ENCODE peak calls at places on chromosomes 16 and 17, in nine cellular contexts. Y is type B pancreatic cell; G is B cell; X is uterus; M is activated CD8-positive, alpha-beta T cell treated with anti-CD3 and anti-CD28 coated beads for 36 hours; D is upper lobe of right lung; B is heart left ventricle; R is psoas muscle; O is GM06990. Z is an unnamed sample.

GRCh38 chr16:86768999-86769398 is 190.7 kb downstream of the FOXL1 start:
- DNase-seq in B (no peak), R (no peak), G (no peak), M (no peak), Y (no peak), O (no peak), D (no peak), X (no peak), Z (peak)

GRCh38 chr16:46746821-46747776 is 1.0 kb downstream of the MYLK3 start:
- DNase-seq in Y (no peak), B (peak), M (no peak), X (no peak), G (peak), R (peak), D (peak), O (no peak), Z (no peak)

GRCh38 chr17:7204335-7204734 is 15.3 kb downstream of the DLG4 start:
- DNase-seq in D (no peak), O (no peak), Y (no peak), X (no peak), R (no peak), B (no peak), G (no peak), M (no peak), Z (no peak)

GRCh38 chr16:8402981-8403853 is 187.1 kb downstream of the TMEM114 start:
- DNase-seq in M (no peak), D (no peak), B (no peak), R (no peak), Y (no peak), G (no peak), X (no peak), O (no peak), Z (no peak)

GRCh38 chr17:8623591-8623990 is 6.9 kb downstream of the MYH10 start:
- DNase-seq in M (no peak), X (no peak), G (no peak), B (no peak), D (no peak), R (no peak), Y (no peak), O (no peak), Z (no peak)

GRCh38 chr17:47204722-47205418 is 4.3 kb upstream of the MYL4 start:
- DNase-seq in M (peak), R (no peak), X (no peak), Y (no peak), G (peak), B (peak), D (no peak), O (peak), Z (no peak)

GRCh38 chr17:49843774-49844350 is 4.0 kb downstream of the TAC4 start:
- DNase-seq in G (no peak), X (no peak), D (peak), Y (no peak), R (no peak), M (peak), O (no peak), B (no peak), Z (no peak)

GRCh38 chr16:86574646-86575045 is 3.7 kb upstream of the FOXL1 start:
- DNase-seq in M (no peak), O (no peak), Y (no peak), G (no peak), R (no peak), B (no peak), X (no peak), D (no peak), Z (no peak)

GRCh38 chr17:45127583-45128300 is 4.6 kb downstream of the PLCD3 start:
- DNase-seq in D (no peak), Y (no peak), O (no peak), R (no peak), M (no peak), B (peak), G (no peak), X (peak), Z (peak)

GRCh38 chr16:76222087-76222486 is 55.1 kb upstream of the CNTNAP4 start:
- DNase-seq in X (no peak), R (no peak), D (no peak), G (no peak), O (no peak), M (no peak), B (no peak), Y (no peak), Z (no peak)

GRCh38 chr16:28012031-28012445 is 51.5 kb downstream of the GSG1L start:
- DNase-seq in B (no peak), D (no peak), R (no peak), O (no peak), G (no peak), Y (no peak), X (no peak), M (no peak), Z (no peak)

GRCh38 chr17:69954241-69954933 is 120.6 kb upstream of the KCNJ16 start:
- DNase-seq in R (no peak), Y (no peak), B (no peak), X (no peak), O (no peak), G (no peak), M (no peak), D (no peak), Z (no peak)

GRCh38 chr16:46763147-46763546 is 15.0 kb upstream of the MYLK3 start:
- DNase-seq in X (no peak), D (no peak), B (peak), G (no peak), M (no peak), O (no peak), R (peak), Y (no peak), Z (no peak)

GRCh38 chr17:81498953-81499600 is 13.5 kb downstream of the ACTG1 start:
- DNase-seq in D (no peak), B (no peak), G (no peak), R (no peak), M (no peak), X (no peak), Y (peak), O (no peak), Z (peak)

GRCh38 chr17:75110307-75110937 is 653 bp downstream of the ARMC7 start:
- DNase-seq in Y (no peak), G (no peak), D (no peak), B (no peak), M (peak), R (peak), X (no peak), O (no peak), Z (no peak)

GRCh38 chr16:89185062-89185751 is 13.7 kb downstream of the CDH15 start:
- DNase-seq in O (no peak), G (no peak), M (peak), D (no peak), R (peak), Y (no peak), B (no peak), X (no peak), Z (no peak)

GRCh38 chr17:75625813-75626486 is 7.3 kb upstream of the SMIM5 start:
- DNase-seq in D (no peak), O (no peak), B (no peak), X (no peak), M (peak), R (no peak), Y (no peak), G (peak), Z (no peak)

GRCh38 chr17:58391302-58391984 is 25.9 kb downstream of the RNF43 start:
- DNase-seq in X (peak), G (no peak), O (no peak), D (peak), R (no peak), M (no peak), Y (peak), B (peak), Z (peak)

GRCh38 chr16:74774223-74775139 is at the start of gene FA2H:
- DNase-seq in Y (peak), O (peak), G (peak), R (peak), X (no peak), M (peak), D (peak), B (peak), Z (peak)

GRCh38 chr17:80254396-80255241 is 6.0 kb upstream of the RNF213 start:
- DNase-seq in O (peak), R (peak), B (no peak), Y (no peak), M (peak), X (no peak), G (peak), D (no peak), Z (no peak)

GRCh38 chr16:81137012-81137335 is 40.8 kb upstream of the GCSH start:
- DNase-seq in D (no peak), M (no peak), G (no peak), Y (no peak), R (no peak), X (no peak), B (no peak), O (no peak), Z (no peak)

GRCh38 chr17:76725580-76726230 is 701 bp downstream of the JMJD6 start:
- DNase-seq in X (peak), O (peak), Y (no peak), R (peak), G (peak), D (peak), M (peak), B (peak), Z (no peak)

GRCh38 chr17:82647593-82648164 is 565 bp downstream of the WDR45B start:
- DNase-seq in D (peak), R (peak), O (peak), B (no peak), X (peak), M (peak), Y (no peak), G (peak), Z (no peak)

GRCh38 chr16:13316008-13316407 is 414.6 kb downstream of the SHISA9 start:
- DNase-seq in R (no peak), M (no peak), O (no peak), B (no peak), Y (no peak), D (no peak), X (no peak), G (no peak), Z (no peak)

GRCh38 chr17:82219083-82219482 is 6.4 kb upstream of the CCDC57 start:
- DNase-seq in D (no peak), M (no peak), X (no peak), B (no peak), O (no peak), R (no peak), Y (no peak), G (no peak), Z (no peak)

GRCh38 chr17:31413871-31414589 is 22.6 kb downstream of the RAB11FIP4 start:
- DNase-seq in G (no peak), R (no peak), O (no peak), B (no peak), D (no peak), Y (no peak), M (no peak), X (no peak), Z (no peak)

GRCh38 chr17:17946104-17946503 is 26.1 kb downstream of the TOM1L2 start:
- DNase-seq in Y (no peak), D (no peak), B (no peak), O (no peak), M (no peak), G (no peak), X (no peak), R (no peak), Z (no peak)

GRCh38 chr16:12415072-12415471 is 388.6 kb downstream of the CPPED1 start:
- DNase-seq in R (no peak), X (no peak), D (no peak), G (no peak), B (no peak), Y (no peak), O (no peak), M (no peak), Z (no peak)

GRCh38 chr17:286571-286970 is 66.0 kb downstream of the RPH3AL start:
- DNase-seq in R (peak), G (no peak), O (no peak), Y (peak), B (peak), D (peak), M (no peak), X (no peak), Z (peak)

GRCh38 chr17:80445152-80446110 is 30.5 kb downstream of the ENDOV start:
- DNase-seq in M (no peak), O (no peak), B (no peak), R (peak), D (no peak), G (no peak), X (no peak), Y (no peak), Z (no peak)

GRCh38 chr16:67144943-67145342 is 5.9 kb downstream of the B3GNT9 start:
- DNase-seq in O (no peak), X (no peak), Y (no peak), D (no peak), G (no peak), R (no peak), M (no peak), B (no peak), Z (no peak)

GRCh38 chr17:69947027-69947759 is 127.8 kb upstream of the KCNJ16 start:
- DNase-seq in G (no peak), Y (no peak), D (no peak), M (no peak), R (no peak), O (no peak), X (no peak), B (no peak), Z (no peak)

GRCh38 chr17:63369233-63369632 is 76.9 kb downstream of the CYB561 start:
- DNase-seq in D (no peak), X (no peak), Y (no peak), G (no peak), O (no peak), M (no peak), B (no peak), R (no peak), Z (no peak)

GRCh38 chr16:67560827-67561342 is 1.4 kb upstream of the CTCF start:
- DNase-seq in O (no peak), X (no peak), B (no peak), G (no peak), Y (no peak), D (no peak), R (no peak), M (no peak), Z (no peak)

GRCh38 chr17:81246679-81247338 is 7.7 kb downstream of the NDUFAF8 start:
- DNase-seq in Y (no peak), B (no peak), D (no peak), G (no peak), M (no peak), O (peak), R (peak), X (no peak), Z (no peak)

GRCh38 chr16:89491238-89491869 is 993 bp upstream of the ANKRD11 start:
- DNase-seq in O (no peak), R (peak), B (no peak), G (no peak), Y (no peak), D (no peak), X (no peak), M (no peak), Z (no peak)

GRCh38 chr17:34445145-34445544 is 82.1 kb upstream of the CCL1 start:
- DNase-seq in D (no peak), Y (no peak), B (no peak), G (no peak), O (no peak), R (no peak), M (no peak), X (no peak), Z (no peak)

GRCh38 chr17:34447406-34447805 is 84.4 kb upstream of the CCL1 start:
- DNase-seq in X (no peak), Y (no peak), G (no peak), B (no peak), M (no peak), R (no peak), O (no peak), D (no peak), Z (no peak)

GRCh38 chr17:34442387-34443111 is 79.5 kb upstream of the CCL1 start:
- DNase-seq in M (no peak), D (no peak), R (no peak), Y (no peak), O (no peak), B (no peak), X (no peak), G (no peak), Z (no peak)

GRCh38 chr17:34443832-34444469 is 80.9 kb upstream of the CCL1 start:
- DNase-seq in G (no peak), X (no peak), D (no peak), R (no peak), M (peak), B (no peak), O (no peak), Y (no peak), Z (no peak)
- TF ChIP-seq CTCF in G (no peak), X (peak), D (no peak), R (no peak), M (peak), B (peak), O (peak), Y (peak), Z (no peak)

GRCh38 chr16:84088695-84089395 is 27.9 kb downstream of the MBTPS1 start:
- DNase-seq in B (peak), Y (no peak), G (peak), D (no peak), O (peak), R (no peak), M (peak), X (no peak), Z (no peak)
- TF ChIP-seq CTCF in B (no peak), Y (no peak), G (peak), D (no peak), O (peak), R (no peak), M (peak), X (no peak), Z (no peak)

DNA sequence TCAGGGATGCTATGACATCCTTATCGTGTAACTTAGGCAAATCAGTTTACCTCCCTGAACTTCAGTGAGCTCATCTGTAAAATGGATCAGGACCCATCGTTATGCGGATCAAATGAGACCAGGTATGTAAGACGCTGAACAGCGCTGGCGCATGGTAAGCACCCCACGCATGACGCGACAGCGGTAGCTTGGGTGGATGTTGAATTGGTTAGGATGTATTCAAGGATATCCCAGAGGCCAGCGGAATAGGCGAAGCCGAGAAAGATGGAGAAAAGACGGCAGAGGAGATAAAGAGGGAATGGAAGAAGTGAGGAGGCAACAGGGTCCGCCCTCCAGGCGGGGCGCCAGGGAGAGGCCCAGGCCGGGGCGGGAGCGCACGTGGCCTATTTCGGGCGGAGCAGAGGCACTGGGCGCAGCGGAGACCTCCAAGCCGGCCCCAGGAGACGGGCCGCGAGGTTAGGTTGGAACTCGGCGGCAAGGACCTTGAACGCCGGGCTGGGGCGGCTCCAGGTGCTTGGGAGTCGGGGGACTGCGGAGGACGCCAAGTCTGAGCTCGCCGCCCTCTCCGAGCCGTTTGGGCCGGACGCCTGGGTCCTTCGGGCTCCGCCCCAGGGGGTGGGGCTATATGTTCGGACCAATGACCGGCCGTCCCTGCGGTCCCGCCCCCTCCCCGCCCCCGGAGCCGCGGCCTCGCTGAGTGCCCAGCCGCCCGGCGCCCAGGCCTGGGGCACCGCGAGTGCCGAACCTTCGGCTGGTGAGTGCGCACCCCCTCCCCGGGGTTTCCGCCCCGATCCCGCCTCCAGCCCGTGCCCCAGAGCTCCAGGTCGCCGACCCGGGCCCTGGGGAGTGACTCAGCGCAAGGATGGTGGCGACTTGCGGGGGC is at the start of gene ZNF771:
- DNase-seq in X (peak), B (peak), D (peak), Y (peak), R (peak), O (peak), M (peak), G (peak), Z (peak)
- TF ChIP-seq CTCF in X (no peak), B (no peak), D (peak), Y (no peak), R (no peak), O (peak), M (no peak), G (no peak), Z (no peak)

GRCh38 chr16:19114359-19115147 is 789 bp downstream of the ITPRIPL2 start:
- DNase-seq in X (peak), G (no peak), O (peak), M (no peak), R (peak), D (peak), B (peak), Y (no peak), Z (peak)
- TF ChIP-seq CTCF in X (no peak), G (no peak), O (no peak), M (no peak), R (no peak), D (no peak), B (peak), Y (no peak), Z (peak)

GRCh38 chr17:37650419-37651003 is 7.3 kb upstream of the DDX52 start:
- DNase-seq in X (no peak), R (no peak), D (no peak), Y (no peak), O (no peak), B (no peak), G (no peak), M (peak), Z (no peak)
- TF ChIP-seq CTCF in X (no peak), R (peak), D (peak), Y (peak), O (peak), B (peak), G (no peak), M (peak), Z (peak)

GRCh38 chr16:30669026-30670000 is 11.1 kb downstream of the FBRS start:
- DNase-seq in G (no peak), Y (no peak), B (no peak), M (no peak), D (no peak), O (no peak), R (no peak), X (no peak), Z (no peak)

GRCh38 chr16:30667361-30667905 is 9.2 kb downstream of the FBRS start:
- DNase-seq in B (no peak), R (no peak), M (no peak), X (no peak), G (no peak), D (no peak), Y (no peak), O (no peak), Z (no peak)

GRCh38 chr16:30668393-30668792 is 10.2 kb downstream of the FBRS start:
- DNase-seq in O (no peak), R (no peak), D (no peak), B (no peak), G (no peak), X (no peak), M (no peak), Y (no peak), Z (no peak)

GRCh38 chr16:30666681-30667080 is 8.4 kb downstream of the FBRS start:
- DNase-seq in D (no peak), R (no peak), M (no peak), Y (no peak), G (no peak), B (no peak), O (no peak), X (no peak), Z (no peak)

DNA sequence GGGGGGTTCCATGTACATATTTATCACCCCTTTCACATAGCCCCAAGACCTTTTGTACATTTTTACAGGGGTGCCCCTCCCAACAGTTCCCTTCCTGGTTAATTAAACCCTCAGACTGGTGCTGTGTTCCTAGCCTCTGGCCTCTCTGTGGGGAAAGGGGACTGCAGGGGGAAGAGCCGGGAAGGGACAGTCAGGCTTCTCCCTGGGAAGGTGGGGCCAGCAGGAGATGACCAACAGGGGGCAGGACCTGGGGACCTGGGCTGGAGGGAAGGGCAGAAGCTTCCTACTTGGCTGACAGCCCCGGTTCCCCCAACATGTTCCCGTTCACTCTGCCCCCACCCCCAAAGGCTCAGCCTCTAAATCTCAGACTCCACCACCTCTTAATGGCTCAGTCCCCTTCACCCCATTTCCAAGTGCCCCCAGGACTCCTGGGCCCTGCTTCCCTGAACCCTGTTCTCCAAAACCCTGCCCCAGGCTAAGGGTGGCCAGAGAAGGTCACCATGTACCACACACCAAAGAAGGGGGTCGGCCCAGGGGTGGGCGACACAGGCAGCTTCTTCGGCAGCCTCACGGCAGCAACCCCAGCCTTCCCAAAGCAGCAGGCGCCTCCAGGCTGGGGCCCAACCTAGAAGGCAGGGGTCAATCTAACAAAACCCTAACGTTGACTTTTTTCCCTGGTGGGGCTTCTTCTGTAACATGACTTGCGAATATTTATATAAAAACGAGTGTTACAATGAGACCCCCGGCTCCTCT is 12.0 kb downstream of the FBRS start:
- DNase-seq in M (no peak), D (no peak), B (no peak), O (no peak), X (no peak), R (no peak), G (no peak), Y (no peak), Z (no peak)
- TF ChIP-seq CTCF in M (no peak), D (no peak), B (no peak), O (no peak), X (no peak), R (no peak), G (no peak), Y (no peak), Z (no peak)

Z was measured in RWPE2.